ENCODE peak calls at places on chromosome 1, in four cellular contexts. A, S, X and T are unnamed samples.

GRCh38 chr1:214551436-214552173 is at the start of gene PTPN14:
- DNase-seq in A (no peak), S (peak; percentile 88), X (no peak), T (peak; percentile 85)

GRCh38 chr1:178341218-178341956 is 155.4 kb downstream of the CLEC20A start:
- DNase-seq in A (no peak), S (peak; percentile 82), X (no peak), T (peak; percentile 68)

GRCh38 chr1:19365711-19366110 is 53.6 kb downstream of the SLC66A1 start:
- DNase-seq in A (no peak), S (no peak), X (no peak), T (no peak)

GRCh38 chr1:108865316-108865910 is 8.5 kb upstream of the AKNAD1 start:
- DNase-seq in A (no peak), S (no peak), X (no peak), T (no peak)

GRCh38 chr1:93328809-93329477 is 16.8 kb upstream of the DR1 start:
- DNase-seq in A (no peak), S (no peak), X (no peak), T (no peak)

GRCh38 chr1:22259581-22260282 is 116.8 kb upstream of the WNT4 start:
- DNase-seq in A (no peak), S (no peak), X (peak; percentile 20), T (no peak)

GRCh38 chr1:27968692-27969091 is 8.9 kb downstream of the XKR8 start:
- DNase-seq in A (no peak), S (no peak), X (no peak), T (peak; percentile 75)

GRCh38 chr1:223849352-223849751 is 3.6 kb upstream of the TP53BP2 start:
- DNase-seq in A (no peak), S (no peak), X (no peak), T (no peak)

GRCh38 chr1:1630191-1630964 is 1.6 kb upstream of the MMP23B start:
- DNase-seq in A (peak; percentile 59), S (peak; percentile 67), X (no peak), T (no peak)
- TF ChIP-seq EZH2 in A (no peak), S (no peak), X (no peak), T (no peak)

GRCh38 chr1:181479137-181479745 is 4.1 kb upstream of the CACNA1E start:
- DNase-seq in A (peak; percentile 56), S (no peak), X (peak; percentile 73), T (peak; percentile 59)
- TF ChIP-seq EGR1 in A (no peak), S (no peak), X (no peak), T (no peak)

GRCh38 chr1:63064135-63064534 is 258.2 kb upstream of the FOXD3 start:
- DNase-seq in A (no peak), S (no peak), X (no peak), T (no peak)
- TF ChIP-seq JUND in A (no peak), S (no peak), X (no peak), T (no peak)

DNA sequence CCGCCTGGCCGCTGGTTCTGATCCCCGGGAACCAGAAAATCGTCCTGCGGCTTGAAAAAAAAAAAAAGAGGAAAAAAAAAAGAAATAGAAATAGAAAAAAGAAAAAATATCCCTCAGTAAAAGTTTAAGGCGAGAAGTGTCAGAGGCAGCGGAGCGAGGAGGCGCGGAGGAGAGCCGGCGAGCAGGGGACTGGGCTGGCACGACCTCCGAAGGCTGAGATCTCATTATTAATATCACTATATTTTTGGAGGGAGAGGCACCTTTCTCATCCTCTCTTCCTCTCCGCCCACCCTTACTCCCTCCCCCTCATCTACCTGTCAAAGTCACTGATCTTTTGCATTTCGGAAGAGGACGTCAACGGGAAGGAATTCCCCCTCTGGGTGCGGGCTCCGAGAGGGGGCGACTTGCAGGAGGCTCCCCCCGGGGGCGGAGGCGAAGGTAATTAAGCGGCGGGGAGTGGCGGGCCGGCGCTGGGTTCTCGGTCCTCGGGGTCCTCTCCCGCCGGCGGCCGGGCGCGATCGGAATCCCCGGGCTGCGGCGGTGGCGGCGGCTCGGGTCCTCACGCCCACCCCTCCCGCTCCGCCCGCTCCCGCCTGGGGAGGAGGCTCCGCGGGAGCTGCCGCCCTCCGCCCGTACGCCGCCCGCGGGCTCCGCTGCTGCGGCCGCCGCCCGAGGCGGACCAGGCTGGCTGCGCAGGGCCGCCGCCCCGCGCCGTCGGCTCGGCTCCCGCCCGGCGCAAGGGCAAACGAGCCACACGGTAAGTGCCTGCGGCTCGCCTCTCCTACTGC is at the start of gene NTNG1:
- DNase-seq in A (no peak), S (no peak), X (no peak), T (no peak)
- TF ChIP-seq EZH2 in A (peak; percentile 90), S (no peak), X (no peak), T (no peak)

GRCh38 chr1:184970691-184971161 is 3.6 kb downstream of the NIBAN1 start:
- DNase-seq in A (no peak), S (no peak), X (no peak), T (no peak)
- TF ChIP-seq EGR1 in A (no peak), S (no peak), X (no peak), T (no peak)

DNA sequence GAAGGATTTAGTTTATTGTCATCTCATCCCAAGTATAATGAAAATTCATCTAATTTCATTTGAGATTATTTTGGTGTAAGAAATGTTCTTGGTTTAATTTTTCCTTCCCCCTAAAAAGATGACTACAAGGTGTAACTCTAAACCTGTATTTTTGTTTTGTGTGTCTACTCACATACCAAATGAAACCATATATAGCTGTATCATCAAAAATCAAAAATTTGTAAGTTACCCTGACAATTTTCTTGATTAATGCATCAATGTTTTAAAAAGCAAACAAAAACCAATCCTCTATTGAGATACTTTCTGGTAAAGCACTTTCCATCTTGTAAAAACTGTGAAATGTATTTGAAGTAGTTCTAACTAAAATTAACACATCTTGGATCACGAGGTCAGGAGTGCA is 30.8 kb downstream of the FH start:
- DNase-seq in A (no peak), S (no peak), X (no peak), T (no peak)
- TF ChIP-seq JUND in A (no peak), S (no peak), X (no peak), T (no peak)

GRCh38 chr1:75123756-75124155 is 10.4 kb upstream of the LHX8 start:
- DNase-seq in A (no peak), S (no peak), X (no peak), T (no peak)

GRCh38 chr1:75127916-75128717 is 6.1 kb upstream of the LHX8 start:
- DNase-seq in A (no peak), S (no peak), X (no peak), T (no peak)

GRCh38 chr1:75124510-75124909 is 9.7 kb upstream of the LHX8 start:
- DNase-seq in A (no peak), S (no peak), X (peak; percentile 18), T (no peak)

GRCh38 chr1:75126611-75127101 is 7.5 kb upstream of the LHX8 start:
- DNase-seq in A (no peak), S (no peak), X (no peak), T (no peak)

GRCh38 chr1:75125161-75125681 is 9.0 kb upstream of the LHX8 start:
- DNase-seq in A (no peak), S (no peak), X (no peak), T (no peak)
- TF ChIP-seq EZH2 in A (no peak), S (no peak), X (no peak), T (no peak)